ENCODE peak calls at places on chromosomes 4 and X, in four cellular contexts. T is WTC11, I is endothelial cell of umbilical vein, C is A549. U is an unnamed sample.
A peak's percentile ranks its signal among the peaks of the same experiment; 100 is the strongest.

GRCh38 chr4:6747690-6748068 is 31.7 kb downstream of the BLOC1S4 start:
- DNase-seq in T (no peak), I (no peak), C (peak; percentile 52), U (no peak)

GRCh38 chrX:124651031-124651430 is 304.7 kb downstream of the SH2D1A start:
- DNase-seq in T (no peak), I (no peak), C (no peak), U (no peak)

GRCh38 chr4:45946699-45947098 is 177.2 kb downstream of the GABRG1 start:
- DNase-seq in T (no peak), I (no peak), C (no peak), U (no peak)

GRCh38 chr4:99859618-99860017 is 34.6 kb downstream of the LAMTOR3 start:
- DNase-seq in T (no peak), I (no peak), C (no peak), U (no peak)

GRCh38 chr4:85565761-85566480 is 91.0 kb downstream of the ARHGAP24 start:
- DNase-seq in T (no peak), I (no peak), C (no peak), U (no peak)

GRCh38 chr4:68599150-68599549 is 23.0 kb upstream of the UGT2B17 start:
- DNase-seq in T (no peak), I (no peak), C (no peak), U (no peak)

GRCh38 chr4:153731239-153731638 is 28.6 kb downstream of the RNF175 start:
- DNase-seq in T (no peak), I (no peak), C (no peak), U (no peak)

GRCh38 chrX:1423215-1423614 is 29.5 kb downstream of the ASMTL start:
- DNase-seq in T (no peak), I (no peak), C (no peak), U (no peak)

GRCh38 chr4:94208918-94209317 is 1.3 kb downstream of the SMARCAD1 start:
- DNase-seq in T (no peak), I (no peak), C (no peak), U (no peak)

GRCh38 chr4:54487491-54487890 is 170.3 kb upstream of the KIT start:
- DNase-seq in T (no peak), I (no peak), C (no peak), U (no peak)

GRCh38 chr4:104352211-104352610 is 142.5 kb downstream of the CXXC4 start:
- DNase-seq in T (peak; percentile 14), I (no peak), C (peak; percentile 5), U (no peak)

GRCh38 chr4:108492816-108493595 is 127.4 kb upstream of the RPL34 start:
- DNase-seq in T (peak; percentile 81), I (no peak), C (peak; percentile 2), U (peak; percentile 79)

GRCh38 chrX:40646489-40647306 is 663 bp downstream of the CXorf38 start:
- DNase-seq in T (peak; percentile 16), I (peak; percentile 24), C (peak; percentile 10), U (no peak)

GRCh38 chrX:4528247-4528646 is 814.8 kb upstream of the PRKX start:
- DNase-seq in T (no peak), I (no peak), C (no peak), U (no peak)

GRCh38 chrX:112235547-112235946 is 153.0 kb upstream of the TRPC5 start:
- DNase-seq in T (no peak), I (no peak), C (no peak), U (no peak)

GRCh38 chr4:146329042-146329716 is 114.8 kb downstream of the REELD1 start:
- DNase-seq in T (no peak), I (peak; percentile 82), C (peak; percentile 9), U (no peak)

GRCh38 chrX:78237127-78237526 is 90.3 kb downstream of the CYSLTR1 start:
- DNase-seq in T (no peak), I (no peak), C (no peak), U (no peak)

GRCh38 chrX:78375894-78376293 is 48.5 kb upstream of the CYSLTR1 start:
- DNase-seq in T (no peak), I (no peak), C (no peak), U (no peak)

GRCh38 chr4:29588615-29589014 is 1131.6 kb upstream of the PCDH7 start:
- DNase-seq in T (no peak), I (no peak), C (no peak), U (no peak)

GRCh38 chr4:185412412-185412811 is 13.4 kb downstream of the UFSP2 start:
- DNase-seq in T (no peak), I (peak; percentile 88), C (no peak), U (no peak)

GRCh38 chr4:48341776-48342558 is 638 bp downstream of the SLAIN2 start:
- DNase-seq in T (peak; percentile 72), I (peak; percentile 67), C (no peak), U (no peak)

GRCh38 chr4:33924801-33925200 is 2319.5 kb downstream of the ARAP2 start:
- DNase-seq in T (no peak), I (no peak), C (no peak), U (no peak)

GRCh38 chrX:129736491-129736890 is 2.3 kb upstream of the XPNPEP2 start:
- DNase-seq in T (no peak), I (no peak), C (no peak), U (no peak)

GRCh38 chr4:1336079-1336478 is 10.9 kb upstream of the UVSSA start:
- DNase-seq in T (no peak), I (no peak), C (peak; percentile 17), U (no peak)

GRCh38 chr4:38785901-38786402 is 3.2 kb upstream of the TLR10 start:
- DNase-seq in T (no peak), I (no peak), C (no peak), U (no peak)

GRCh38 chrX:39855748-39856129 is 242.0 kb downstream of the BCOR start:
- DNase-seq in T (no peak), I (peak; percentile 24), C (peak; percentile 12), U (no peak)

GRCh38 chr4:45347056-45347455 is 620.7 kb upstream of the GNPDA2 start:
- DNase-seq in T (no peak), I (no peak), C (no peak), U (no peak)

GRCh38 chr4:175641053-175641452 is 171.0 kb downstream of the GPM6A start:
- DNase-seq in T (no peak), I (no peak), C (no peak), U (no peak)

GRCh38 chrX:53383376-53384087 is 38.9 kb downstream of the SMC1A start:
- DNase-seq in T (no peak), I (peak; percentile 28), C (no peak), U (no peak)

GRCh38 chrX:20270557-20270880 is 3.8 kb upstream of the RPS6KA3 start:
- DNase-seq in T (no peak), I (no peak), C (no peak), U (no peak)

GRCh38 chr4:56619816-56620215 is 61.3 kb downstream of the HOPX start:
- DNase-seq in T (peak; percentile 20), I (no peak), C (no peak), U (no peak)

GRCh38 chr4:8176547-8177399 is 18.2 kb upstream of the ABLIM2 start:
- DNase-seq in T (peak; percentile 62), I (peak; percentile 45), C (peak; percentile 60), U (peak; percentile 41)

GRCh38 chr4:184281231-184282139 is 63.8 kb upstream of the ENPP6 start:
- DNase-seq in T (no peak), I (no peak), C (no peak), U (peak; percentile 17)

GRCh38 chr4:86498560-86499166 is 95.5 kb upstream of the PTPN13 start:
- DNase-seq in T (no peak), I (peak; percentile 56), C (peak; percentile 39), U (no peak)

GRCh38 chrX:103056902-103057301 is 7.1 kb downstream of the BEX1 start:
- DNase-seq in T (no peak), I (no peak), C (no peak), U (no peak)

GRCh38 chrX:23890933-23891332 is 16.8 kb downstream of the APOO start:
- DNase-seq in T (no peak), I (no peak), C (no peak), U (no peak)

DNA sequence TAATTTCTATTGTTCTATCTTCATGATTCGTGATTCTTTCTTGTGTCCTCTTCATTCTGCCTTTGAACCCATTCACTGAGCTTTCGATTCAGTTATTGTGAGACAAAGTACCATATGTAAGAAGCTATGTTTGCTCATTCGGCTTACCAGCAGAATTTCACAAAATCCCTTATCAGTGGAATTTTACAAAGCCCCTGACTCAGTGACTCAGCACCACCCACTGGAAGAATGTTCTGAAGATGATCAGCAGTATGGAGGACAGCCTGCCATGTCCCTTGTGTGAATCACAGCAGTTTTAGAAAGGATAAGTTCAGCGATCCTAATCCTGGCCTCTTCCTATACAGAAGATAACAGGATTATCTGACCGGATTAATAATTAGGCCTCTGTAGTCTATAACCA is 5.8 kb upstream of the UXT start:
- DNase-seq in T (no peak), I (no peak), C (no peak), U (no peak)
- TF ChIP-seq JUN in T (no peak), I (no peak), C (no peak), U (no peak)

GRCh38 chrX:121122332-121122731 is 74.9 kb downstream of the GLUD2 start:
- DNase-seq in T (no peak), I (no peak), C (no peak), U (no peak)
- TF ChIP-seq JUN in T (no peak), I (no peak), C (no peak), U (no peak)

GRCh38 chrX:154011376-154012335 is 8.0 kb downstream of the IRAK1 start:
- DNase-seq in T (no peak), I (no peak), C (no peak), U (no peak)

GRCh38 chrX:154013001-154013421 is 6.7 kb downstream of the IRAK1 start:
- DNase-seq in T (no peak), I (no peak), C (no peak), U (no peak)

GRCh38 chrX:154012336-154012991 is 7.2 kb downstream of the IRAK1 start:
- DNase-seq in T (no peak), I (no peak), C (no peak), U (no peak)

GRCh38 chrX:154008521-154008920 is 11.2 kb downstream of the IRAK1 start:
- DNase-seq in T (no peak), I (no peak), C (no peak), U (no peak)

DNA sequence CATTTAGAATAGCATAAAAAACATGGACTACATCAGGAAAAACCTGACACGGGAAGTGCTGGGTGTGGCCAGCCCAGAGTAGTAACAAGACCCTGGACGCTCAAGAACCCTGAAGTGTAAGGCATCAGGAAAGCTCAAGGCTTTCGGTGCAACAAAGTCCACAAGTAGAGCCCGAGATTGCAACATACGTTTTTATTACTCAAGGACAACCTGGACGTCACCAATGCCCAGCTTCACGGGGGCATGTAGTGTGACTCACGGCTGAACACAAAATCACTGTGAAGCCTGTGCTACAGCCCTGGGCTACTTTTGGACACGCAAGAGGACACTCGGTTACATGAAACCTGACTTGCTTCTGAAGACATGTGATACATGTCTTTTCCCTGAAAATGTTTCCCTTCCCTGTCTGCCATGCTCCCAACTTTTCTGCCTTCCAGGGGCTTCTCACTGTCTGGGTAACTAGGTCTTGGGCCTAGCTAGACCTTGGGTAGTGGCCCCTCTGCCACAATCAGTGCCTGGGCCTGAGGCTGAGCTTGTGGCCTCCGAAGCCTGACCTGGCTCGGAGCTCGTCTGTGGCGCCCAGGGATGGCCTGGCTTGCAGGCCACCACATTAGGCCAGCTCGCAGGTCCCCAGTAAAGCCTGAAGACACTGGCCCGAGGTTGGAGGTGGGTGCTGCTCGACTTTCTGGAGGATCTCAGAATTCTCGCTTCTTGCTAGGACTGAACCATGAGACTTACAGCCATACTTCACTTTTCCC is 9.2 kb downstream of the IRAK1 start:
- DNase-seq in T (no peak), I (no peak), C (peak; percentile 21), U (no peak)
- TF ChIP-seq JUN in T (no peak), I (no peak), C (no peak), U (no peak)

GRCh38 chr4:2469192-2469984 is 482 bp downstream of the RNF4 start:
- DNase-seq in T (peak; percentile 58), I (no peak), C (peak; percentile 32), U (no peak)

GRCh38 chr4:2468464-2469191 is at the start of gene RNF4:
- DNase-seq in T (peak; percentile 94), I (peak; percentile 97), C (peak; percentile 95), U (peak; percentile 77)

GRCh38 chr4:2472187-2472586 is 3.3 kb downstream of the RNF4 start:
- DNase-seq in T (no peak), I (no peak), C (no peak), U (no peak)
- TF ChIP-seq JUN in T (no peak), I (no peak), C (no peak), U (no peak)